ENCODE peak calls at places on chromosomes 7 and 10, in six cellular contexts. O, F, V, N, L and T are unnamed samples.

GRCh38 chr10:22086730-22087364 is 83.3 kb upstream of the DNAJC1 start:
- DNase-seq in F (peak; percentile 54), L (no peak), N (peak; percentile 87), O (no peak), V (peak; percentile 50), T (peak; percentile 12)

GRCh38 chr7:95886501-95887090 is 114.2 kb downstream of the DYNC1I1 start:
- DNase-seq in L (no peak), N (no peak), O (no peak), V (peak; percentile 9), F (peak; percentile 62), T (no peak)

GRCh38 chr7:132435016-132435990 is 141.0 kb downstream of the PLXNA4 start:
- DNase-seq in F (peak; percentile 69), O (no peak), V (no peak), L (no peak), N (no peak), T (no peak)

GRCh38 chr10:24958701-24959392 is 6.4 kb upstream of the PRTFDC1 start:
- DNase-seq in F (peak; percentile 88), V (peak; percentile 57), O (no peak), L (no peak), N (peak; percentile 37), T (no peak)

GRCh38 chr7:1752771-1753562 is 82.9 kb downstream of the ELFN1 start:
- DNase-seq in L (peak; percentile 42), O (no peak), N (no peak), F (no peak), V (no peak), T (no peak)

GRCh38 chr7:22393825-22394458 is 37.0 kb upstream of the RAPGEF5 start:
- DNase-seq in V (peak; percentile 8), N (no peak), L (no peak), F (peak; percentile 33), O (no peak), T (no peak)

GRCh38 chr10:76624470-76624869 is 1013.1 kb downstream of the KCNMA1 start:
- DNase-seq in N (no peak), L (no peak), V (no peak), F (no peak), O (no peak), T (no peak)

GRCh38 chr7:1557771-1558170 is 1.8 kb upstream of the TMEM184A start:
- DNase-seq in F (no peak), O (no peak), L (no peak), V (no peak), N (no peak), T (no peak)

GRCh38 chr10:5274795-5275194 is 78.2 kb downstream of the AKR1C4 start:
- DNase-seq in F (no peak), N (no peak), V (no peak), L (no peak), O (no peak), T (no peak)

GRCh38 chr7:74371381-74372059 is 82.2 kb upstream of the GTF2IRD1 start:
- DNase-seq in L (no peak), F (no peak), V (no peak), O (no peak), N (no peak), T (no peak)

GRCh38 chr10:74047304-74047703 is 49.4 kb downstream of the VCL start:
- DNase-seq in N (no peak), F (peak; percentile 70), O (no peak), L (no peak), V (peak; percentile 57), T (peak; percentile 80)

GRCh38 chr7:53900856-53901528 is 641.2 kb upstream of the VSTM2A start:
- DNase-seq in V (no peak), O (no peak), F (no peak), N (no peak), L (no peak), T (no peak)